ENCODE peak calls at places on chromosomes 1 and 21, in five cellular contexts. U is endodermal cell, Z is thoracic aorta, P is cardiac muscle cell, A is pancreas. C is an unnamed sample.

GRCh38 chr1:234535763-234536515 is 57.0 kb upstream of the TARBP1 start:
- DNase-seq in U (no peak), Z (peak), P (no peak), A (no peak), C (peak)

GRCh38 chr21:43609501-43610340 is 49.6 kb downstream of the HSF2BP start:
- DNase-seq in U (no peak), Z (no peak), P (peak), A (peak), C (peak)

GRCh38 chr1:21633141-21633755 is 35.9 kb downstream of the RAP1GAP start:
- DNase-seq in U (no peak), Z (no peak), P (no peak), A (no peak), C (no peak)

GRCh38 chr21:14120091-14120734 is 90.5 kb downstream of the LIPI start:
- DNase-seq in U (peak), Z (no peak), P (peak), A (no peak), C (peak)

GRCh38 chr1:162385702-162386101 is 4.2 kb downstream of the C1orf226 start:
- DNase-seq in U (peak), Z (no peak), P (no peak), A (no peak), C (no peak)

GRCh38 chr1:209497729-209498128 is 85.8 kb upstream of the CAMK1G start:
- DNase-seq in U (no peak), Z (no peak), P (no peak), A (no peak), C (no peak)

GRCh38 chr1:98947071-98947470 is 57.6 kb downstream of the PLPPR5 start:
- DNase-seq in U (no peak), Z (no peak), P (no peak), A (no peak), C (no peak)

GRCh38 chr1:57033222-57034019 is 67.6 kb upstream of the C8B start:
- DNase-seq in U (no peak), Z (no peak), P (no peak), A (no peak), C (no peak)

GRCh38 chr1:234069760-234070159 is 165.3 kb downstream of the SLC35F3 start:
- DNase-seq in U (peak), Z (no peak), P (no peak), A (no peak), C (no peak)

DNA sequence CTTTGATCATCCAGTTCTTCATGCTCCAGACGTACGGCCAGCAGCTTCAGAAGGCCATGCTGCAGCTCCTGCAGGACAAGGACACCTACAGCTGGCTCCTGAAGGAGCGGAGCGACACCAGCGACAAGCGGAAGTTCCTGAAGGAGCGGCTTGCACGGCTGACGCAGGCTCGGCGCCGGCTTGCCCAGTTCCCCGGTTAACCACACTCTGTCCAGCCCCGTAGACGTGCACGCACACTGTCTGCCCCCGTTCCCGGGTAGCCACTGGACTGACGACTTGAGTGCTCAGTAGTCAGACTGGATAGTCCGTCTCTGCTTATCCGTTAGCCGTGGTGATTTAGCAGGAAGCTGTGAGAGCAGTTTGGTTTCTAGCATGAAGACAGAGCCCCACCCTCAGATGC is 32.5 kb downstream of the MX1 start:
- DNase-seq in U (no peak), Z (no peak), P (no peak), A (no peak), C (no peak)
- TF ChIP-seq CTCF in U (no peak), Z (no peak), P (no peak), A (no peak), C (no peak)

DNA sequence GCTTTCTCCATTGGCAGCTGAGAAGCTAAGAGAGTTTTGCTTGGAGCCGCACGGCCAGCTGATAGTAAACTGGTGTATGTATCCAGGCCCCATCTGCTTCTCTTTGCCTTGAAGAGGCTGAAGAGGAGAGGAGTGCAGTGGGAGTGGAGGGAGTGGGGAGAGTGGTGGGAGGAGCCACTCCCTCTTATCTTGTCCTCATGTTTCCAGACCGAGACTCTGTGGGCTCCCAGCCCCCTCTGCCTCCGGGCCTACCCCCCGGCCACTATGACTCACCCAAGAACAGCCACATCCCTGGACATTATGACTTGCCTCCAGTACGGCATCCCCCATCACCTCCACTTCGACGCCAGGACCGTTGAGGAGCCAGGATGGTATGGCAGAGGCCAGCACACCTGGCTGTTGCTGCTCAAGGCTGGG is 6.0 kb upstream of the LRRC71 start:
- DNase-seq in U (no peak), Z (no peak), P (no peak), A (no peak), C (no peak)
- H3K27ac ChIP-seq in U (no peak), Z (no peak), P (no peak), A (no peak), C (no peak)

GRCh38 chr21:44618504-44618903 is 6.6 kb downstream of the KRTAP10-8 start:
- DNase-seq in U (peak), Z (no peak), P (no peak), A (no peak), C (no peak)
- TF ChIP-seq CTCF in U (peak), Z (no peak), P (no peak), A (no peak), C (no peak)

GRCh38 chr1:16246961-16247360 is 10.0 kb upstream of the CPLANE2 start:
- DNase-seq in U (no peak), Z (no peak), P (no peak), A (no peak), C (no peak)
- H3K27ac ChIP-seq in U (no peak), Z (peak), P (no peak), A (peak), C (peak)

DNA sequence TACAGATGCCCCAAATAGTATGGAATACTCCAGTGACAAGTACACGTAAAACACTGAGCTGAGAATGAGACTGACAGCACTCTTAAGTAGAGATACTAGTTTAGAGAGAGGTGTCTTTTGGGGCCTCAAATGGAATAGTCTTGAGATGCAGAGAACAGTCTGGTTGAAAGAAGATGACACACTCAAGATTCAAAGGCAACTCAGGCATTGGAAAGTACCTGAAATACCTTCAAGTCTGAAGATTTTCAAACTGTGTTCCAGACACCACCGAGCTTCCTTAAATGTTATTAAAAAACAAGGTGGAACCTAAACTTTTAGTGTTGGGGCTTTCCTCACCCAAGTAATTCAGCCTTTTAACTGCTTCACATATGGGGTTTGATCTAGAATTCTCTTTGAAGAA is 437.7 kb downstream of the OMA1 start:
- DNase-seq in U (no peak), Z (no peak), P (no peak), A (no peak), C (no peak)
- TF ChIP-seq CTCF in U (no peak), Z (no peak), P (no peak), A (no peak), C (no peak)

GRCh38 chr1:248840946-248841345 is 2.9 kb downstream of the ZNF672 start:
- DNase-seq in U (no peak), Z (no peak), P (no peak), A (no peak), C (no peak)
- H3K27ac ChIP-seq in U (no peak), Z (peak), P (no peak), A (no peak), C (no peak)

C was measured in stomach.